ENCODE peak calls at places on chromosomes 13 and 19, in ten cellular contexts. R is astrocyte of the cerebellum, K is IMR-90, T is lower lobe of right lung, Q is AG09309, X is heart left ventricle, U is stomach, Y is upper lobe of left lung, O is cardiac muscle cell, W is A549. E is an unnamed sample.

GRCh38 chr19:7928741-7929701 is 3.1 kb upstream of the CTXN1 start:
- DNase-seq in K (peak), T (peak), Y (peak), Q (peak), U (no peak), O (peak), X (no peak), W (peak), R (peak), E (peak)

GRCh38 chr19:31002852-31003251 is 346.4 kb downstream of the TSHZ3 start:
- DNase-seq in R (no peak), Q (no peak), Y (no peak), W (no peak), T (no peak), U (no peak), K (no peak), O (no peak), X (no peak), E (no peak)

GRCh38 chr19:45152504-45153338 is 8.1 kb downstream of the NKPD1 start:
- DNase-seq in Y (peak), T (peak), O (peak), R (no peak), W (no peak), K (peak), U (peak), Q (no peak), X (peak), E (no peak)

GRCh38 chr13:113155982-113156655 is 2.3 kb upstream of the PROZ start:
- DNase-seq in T (no peak), Q (no peak), W (no peak), R (no peak), U (no peak), O (no peak), K (no peak), Y (no peak), X (no peak), E (no peak)

GRCh38 chr13:44516771-44517170 is 59.4 kb downstream of the TSC22D1 start:
- DNase-seq in O (no peak), U (no peak), X (no peak), W (no peak), T (no peak), K (no peak), Y (no peak), Q (no peak), R (no peak), E (no peak)

GRCh38 chr13:24911135-24911524 is 147.2 kb downstream of the RNF17 start:
- DNase-seq in X (no peak), T (no peak), K (peak), U (no peak), Q (no peak), R (no peak), O (peak), W (peak), Y (no peak), E (no peak)

GRCh38 chr13:106858910-106859309 is 291.0 kb upstream of the ARGLU1 start:
- DNase-seq in K (no peak), R (peak), Q (no peak), W (no peak), U (no peak), T (no peak), X (no peak), O (no peak), Y (no peak), E (no peak)

GRCh38 chr19:49910179-49910578 is 13.5 kb upstream of the IL4I1 start:
- DNase-seq in O (no peak), T (no peak), Y (no peak), K (no peak), Q (no peak), W (no peak), R (no peak), X (no peak), U (no peak), E (no peak)

GRCh38 chr13:70339738-70340137 is 231.5 kb upstream of the KLHL1 start:
- DNase-seq in U (peak), R (peak), K (no peak), T (no peak), O (no peak), W (no peak), X (no peak), Q (no peak), Y (no peak), E (no peak)

GRCh38 chr19:4115050-4115817 is 8.7 kb downstream of the MAP2K2 start:
- DNase-seq in Y (peak), R (no peak), Q (no peak), U (peak), W (no peak), T (no peak), O (no peak), K (no peak), X (no peak), E (no peak)
- H3K4me3 ChIP-seq in Y (no peak), R (no peak), Q (no peak), U (no peak), W (no peak), T (no peak), O (no peak), K (no peak), X (no peak), E (no peak)

GRCh38 chr13:112063309-112063626 is 3.7 kb upstream of the SOX1 start:
- DNase-seq in U (no peak), Y (no peak), T (no peak), K (no peak), W (no peak), Q (no peak), O (no peak), X (no peak), R (no peak), E (no peak)

GRCh38 chr13:112063807-112064206 is 3.1 kb upstream of the SOX1 start:
- DNase-seq in U (no peak), W (no peak), X (no peak), K (no peak), R (no peak), Q (no peak), Y (no peak), O (no peak), T (no peak), E (no peak)

GRCh38 chr13:112061367-112062046 is 5.4 kb upstream of the SOX1 start:
- DNase-seq in U (no peak), Q (no peak), O (no peak), T (no peak), X (no peak), R (no peak), K (no peak), Y (peak), W (no peak), E (no peak)

GRCh38 chr13:112062047-112062618 is 4.8 kb upstream of the SOX1 start:
- DNase-seq in K (no peak), Y (peak), W (no peak), T (no peak), U (no peak), X (no peak), Q (no peak), R (no peak), O (no peak), E (no peak)

DNA sequence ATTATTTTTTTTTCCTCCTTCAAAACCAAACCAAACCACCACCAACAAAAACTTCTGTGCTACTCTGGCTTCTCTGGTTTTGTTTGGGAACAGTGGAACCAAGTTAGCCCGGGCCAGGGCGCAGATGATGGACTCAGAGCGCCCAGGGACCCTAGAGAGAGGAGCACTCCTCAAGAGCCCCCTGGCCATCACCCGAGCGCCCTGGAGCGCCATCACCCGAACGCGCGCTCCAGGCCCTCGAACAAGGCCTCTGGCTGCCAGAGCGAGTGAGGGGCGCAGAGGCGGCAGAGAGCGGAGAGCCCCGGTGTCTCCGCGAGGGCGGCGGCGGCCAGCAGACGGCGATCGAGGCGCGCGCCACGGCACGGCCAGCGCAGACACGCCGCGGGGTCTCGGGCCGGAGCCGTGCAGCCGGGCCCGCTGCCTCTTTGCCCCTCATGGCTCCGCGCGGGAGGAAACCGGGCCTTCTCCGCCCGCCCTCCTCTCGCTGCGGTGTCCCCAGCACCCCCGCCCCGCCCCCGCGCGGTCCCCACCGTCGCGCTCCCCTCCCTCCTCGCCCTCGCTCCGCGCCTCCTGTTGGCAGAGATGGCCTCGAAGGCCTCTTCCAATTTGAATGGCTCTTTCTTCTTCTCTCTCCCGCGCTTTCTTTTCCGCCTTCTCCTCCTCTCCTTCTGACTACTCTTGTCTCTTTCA is 4.2 kb upstream of the SOX1 start:
- DNase-seq in X (no peak), Q (no peak), O (no peak), R (no peak), Y (peak), W (no peak), K (no peak), T (no peak), U (no peak), E (no peak)
- TF ChIP-seq CTCF in X (peak), Q (no peak), O (peak), R (peak), Y (no peak), W (no peak), K (peak), T (no peak), U (no peak), E (no peak)

GRCh38 chr19:46471116-46471733 is at the start of gene PNMA8A:
- DNase-seq in X (peak), Y (peak), Q (no peak), R (no peak), U (peak), O (peak), T (peak), W (peak), K (peak), E (peak)

GRCh38 chr19:46472592-46472991 is 1.2 kb upstream of the PNMA8A start:
- DNase-seq in Y (no peak), U (no peak), O (no peak), X (no peak), W (no peak), K (no peak), R (no peak), T (no peak), Q (no peak), E (no peak)

GRCh38 chr19:46474211-46474610 is 2.8 kb upstream of the PNMA8A start:
- DNase-seq in K (no peak), W (no peak), Y (no peak), Q (no peak), U (no peak), O (no peak), T (no peak), R (no peak), X (no peak), E (no peak)

GRCh38 chr19:46470376-46470775 is 987 bp downstream of the PNMA8A start:
- DNase-seq in X (no peak), U (no peak), Q (no peak), Y (peak), O (no peak), K (no peak), W (no peak), R (no peak), T (no peak), E (no peak)

DNA sequence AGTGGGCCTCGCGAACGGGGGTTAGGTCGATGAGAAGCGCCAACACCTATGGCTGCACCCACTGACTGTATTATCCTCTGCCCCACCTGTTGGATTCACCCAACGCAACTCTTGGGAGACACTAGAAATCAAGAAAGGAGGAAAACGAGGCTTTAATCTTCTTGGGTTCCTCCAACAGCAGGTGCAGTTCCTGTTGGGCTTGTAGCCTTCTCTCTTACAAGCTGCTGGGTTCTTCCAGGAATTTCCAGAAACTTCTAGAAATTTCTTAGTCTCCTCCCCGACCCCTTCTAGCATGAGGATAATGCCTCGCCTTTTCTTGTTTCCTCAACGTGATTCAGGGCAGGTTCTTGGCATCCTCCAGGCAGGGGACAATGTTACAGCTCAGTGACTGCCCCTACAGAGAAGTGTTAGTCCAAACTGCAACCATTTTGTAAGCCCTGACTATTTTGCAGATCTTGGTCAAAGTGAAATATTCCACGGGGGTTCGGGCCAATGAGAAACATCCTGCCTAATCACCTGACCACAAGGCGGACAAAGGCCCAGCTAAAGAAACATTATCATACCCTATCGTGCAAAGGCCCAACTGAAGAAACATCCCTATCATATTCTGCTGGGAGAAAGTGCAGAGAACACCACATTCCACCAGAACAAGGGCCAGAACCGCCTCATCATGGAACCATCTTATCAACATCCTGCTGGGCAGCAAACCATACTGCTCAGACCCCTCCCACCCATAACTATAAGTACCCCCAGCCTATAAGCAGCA is 598 bp upstream of the PNMA8A start:
- DNase-seq in W (no peak), X (no peak), Y (no peak), K (no peak), Q (no peak), R (no peak), O (no peak), U (no peak), T (no peak), E (no peak)
- H3K4me3 ChIP-seq in W (peak), X (peak), Y (peak), K (peak), Q (peak), R (peak), O (peak), U (peak), T (peak), E (peak)

GRCh38 chr19:29784598-29785223 is 27.1 kb upstream of the CCNE1 start:
- DNase-seq in T (no peak), R (no peak), X (no peak), Q (no peak), O (no peak), K (no peak), Y (no peak), W (no peak), U (no peak), E (no peak)
- TF ChIP-seq CTCF in T (no peak), R (no peak), X (no peak), Q (no peak), O (no peak), K (no peak), Y (no peak), W (no peak), U (no peak), E (no peak)

GRCh38 chr13:32903720-32904119 is 112.5 kb upstream of the KL start:
- DNase-seq in U (no peak), X (peak), R (no peak), K (no peak), O (no peak), T (no peak), Q (no peak), W (no peak), Y (no peak), E (no peak)

GRCh38 chr13:32905063-32905863 is 111.0 kb upstream of the KL start:
- DNase-seq in K (peak), X (no peak), O (no peak), Y (no peak), T (no peak), W (no peak), U (no peak), Q (no peak), R (no peak), E (no peak)

GRCh38 chr13:32904271-32904670 is 112.0 kb upstream of the KL start:
- DNase-seq in O (no peak), U (no peak), T (no peak), W (no peak), X (no peak), R (no peak), Y (no peak), Q (no peak), K (no peak), E (no peak)

GRCh38 chr13:32902898-32903297 is 113.3 kb upstream of the KL start:
- DNase-seq in Y (no peak), R (peak), T (peak), X (peak), K (peak), Q (no peak), O (peak), U (peak), W (no peak), E (no peak)

DNA sequence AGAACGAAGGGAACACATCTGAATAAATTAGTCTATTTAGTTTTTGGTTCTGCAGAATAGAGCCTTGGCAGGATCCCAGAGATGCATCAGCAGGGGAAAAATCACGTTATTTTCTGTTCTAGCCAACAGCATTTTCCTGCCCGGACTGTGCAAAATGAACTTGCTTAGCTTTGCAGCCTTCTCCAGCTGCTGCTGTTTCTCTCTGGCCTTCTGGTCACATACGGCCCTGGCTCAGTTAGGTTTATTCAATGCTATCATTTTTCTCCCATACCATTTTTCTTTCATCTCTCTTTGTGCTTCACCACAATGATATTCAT is 110.4 kb upstream of the KL start:
- DNase-seq in T (no peak), X (peak), R (peak), U (no peak), O (no peak), Q (no peak), K (peak), Y (no peak), W (no peak), E (no peak)
- H3K4me3 ChIP-seq in T (no peak), X (no peak), R (no peak), U (no peak), O (no peak), Q (no peak), K (no peak), Y (no peak), W (no peak), E (no peak)

GRCh38 chr19:32233885-32234284 is 111.5 kb upstream of the ZNF507 start:
- DNase-seq in Q (no peak), R (no peak), U (no peak), O (no peak), Y (no peak), K (no peak), T (no peak), X (no peak), W (no peak), E (no peak)

GRCh38 chr19:32241957-32242710 is 103.3 kb upstream of the ZNF507 start:
- DNase-seq in T (no peak), Q (no peak), X (no peak), W (no peak), K (no peak), U (no peak), O (no peak), Y (no peak), R (no peak), E (no peak)

GRCh38 chr19:32234663-32235217 is 110.7 kb upstream of the ZNF507 start:
- DNase-seq in Y (no peak), K (no peak), R (no peak), W (no peak), O (no peak), T (no peak), X (no peak), U (no peak), Q (no peak), E (no peak)

GRCh38 chr19:32240316-32240715 is 105.1 kb upstream of the ZNF507 start:
- DNase-seq in K (no peak), U (no peak), T (no peak), Y (no peak), R (no peak), W (no peak), Q (no peak), O (no peak), X (no peak), E (no peak)

GRCh38 chr19:32238076-32238475 is 107.3 kb upstream of the ZNF507 start:
- DNase-seq in Q (no peak), X (no peak), T (no peak), U (no peak), W (no peak), O (no peak), K (no peak), Y (no peak), R (no peak), E (no peak)
- TF ChIP-seq CTCF in Q (no peak), X (no peak), T (no peak), U (no peak), W (no peak), O (no peak), K (no peak), Y (no peak), R (no peak), E (no peak)